ENCODE peak calls at places on chromosomes 5 and 9, in eight cellular contexts. G is heart right ventricle, O is heart left ventricle, K is neural crest cell, A is kidney epithelial cell, R is foreskin fibroblast, P is brain microvascular endothelial cell, W is MCF 10A. C is an unnamed sample.

GRCh38 chr9:117377046-117377445 is 37.8 kb downstream of the ASTN2 start:
- DNase-seq in G (no peak), O (no peak), K (no peak), A (no peak), R (no peak), P (no peak), W (no peak), C (no peak)

GRCh38 chr9:31573561-31573960 is 810.9 kb upstream of the ACO1 start:
- DNase-seq in G (no peak), O (no peak), K (no peak), A (no peak), R (no peak), P (no peak), W (no peak), C (no peak)

GRCh38 chr9:101387871-101388506 is 3.2 kb upstream of the BAAT start:
- DNase-seq in G (no peak), O (no peak), K (no peak), A (peak; percentile 16), R (no peak), P (peak; percentile 49), W (peak; percentile 56), C (no peak)

GRCh38 chr9:112764344-112764743 is 13.8 kb downstream of the SNX30 start:
- DNase-seq in G (no peak), O (no peak), K (no peak), A (peak; percentile 65), R (peak; percentile 65), P (peak; percentile 38), W (no peak), C (no peak)

GRCh38 chr5:153490124-153491085 is at the start of gene GRIA1:
- DNase-seq in G (no peak), O (no peak), K (peak; percentile 13), A (no peak), R (peak; percentile 30), P (no peak), W (no peak), C (no peak)

GRCh38 chr9:18396102-18396728 is 77.7 kb upstream of the ADAMTSL1 start:
- DNase-seq in G (no peak), O (no peak), K (no peak), A (no peak), R (no peak), P (peak; percentile 30), W (peak; percentile 45), C (no peak)

GRCh38 chr9:126317513-126317912 is 9.1 kb upstream of the MVB12B start:
- DNase-seq in G (no peak), O (no peak), K (no peak), A (no peak), R (no peak), P (no peak), W (no peak), C (no peak)

GRCh38 chr5:177432143-177432904 is 5.8 kb downstream of the GRK6 start:
- DNase-seq in G (peak; percentile 28), O (peak; percentile 76), K (no peak), A (no peak), R (no peak), P (no peak), W (no peak), C (no peak)

GRCh38 chr9:134494273-134494815 is 147.3 kb upstream of the COL5A1 start:
- DNase-seq in G (no peak), O (no peak), K (no peak), A (no peak), R (no peak), P (no peak), W (no peak), C (no peak)

GRCh38 chr5:115842952-115843351 is 1.2 kb downstream of the AP3S1 start:
- DNase-seq in G (no peak), O (no peak), K (no peak), A (no peak), R (no peak), P (no peak), W (peak; percentile 33), C (no peak)

GRCh38 chr5:115840825-115841224 is 540 bp downstream of the ATG12 start:
- DNase-seq in G (no peak), O (no peak), K (no peak), A (no peak), R (no peak), P (no peak), W (no peak), C (no peak)

GRCh38 chr5:115841382-115842088 is at the start of the genes AP3S1 and ATG12:
- DNase-seq in G (peak; percentile 92), O (peak; percentile 95), K (peak; percentile 77), A (peak; percentile 59), R (peak; percentile 90), P (peak; percentile 89), W (peak; percentile 94), C (peak; percentile 69)

GRCh38 chr5:115843444-115844130 is 1.9 kb downstream of the AP3S1 start:
- DNase-seq in G (peak; percentile 14), O (no peak), K (no peak), A (no peak), R (no peak), P (no peak), W (no peak), C (no peak)

GRCh38 chr5:115842089-115842881 is 550 bp downstream of the AP3S1 start:
- DNase-seq in G (no peak), O (peak; percentile 72), K (peak; percentile 71), A (no peak), R (no peak), P (no peak), W (peak; percentile 33), C (no peak)
- TF ChIP-seq CTCF in G (peak; percentile 13), O (no peak), K (peak; percentile 35), A (peak; percentile 9), R (peak; percentile 4), P (peak; percentile 13), W (peak; percentile 8), C (no peak)

DNA sequence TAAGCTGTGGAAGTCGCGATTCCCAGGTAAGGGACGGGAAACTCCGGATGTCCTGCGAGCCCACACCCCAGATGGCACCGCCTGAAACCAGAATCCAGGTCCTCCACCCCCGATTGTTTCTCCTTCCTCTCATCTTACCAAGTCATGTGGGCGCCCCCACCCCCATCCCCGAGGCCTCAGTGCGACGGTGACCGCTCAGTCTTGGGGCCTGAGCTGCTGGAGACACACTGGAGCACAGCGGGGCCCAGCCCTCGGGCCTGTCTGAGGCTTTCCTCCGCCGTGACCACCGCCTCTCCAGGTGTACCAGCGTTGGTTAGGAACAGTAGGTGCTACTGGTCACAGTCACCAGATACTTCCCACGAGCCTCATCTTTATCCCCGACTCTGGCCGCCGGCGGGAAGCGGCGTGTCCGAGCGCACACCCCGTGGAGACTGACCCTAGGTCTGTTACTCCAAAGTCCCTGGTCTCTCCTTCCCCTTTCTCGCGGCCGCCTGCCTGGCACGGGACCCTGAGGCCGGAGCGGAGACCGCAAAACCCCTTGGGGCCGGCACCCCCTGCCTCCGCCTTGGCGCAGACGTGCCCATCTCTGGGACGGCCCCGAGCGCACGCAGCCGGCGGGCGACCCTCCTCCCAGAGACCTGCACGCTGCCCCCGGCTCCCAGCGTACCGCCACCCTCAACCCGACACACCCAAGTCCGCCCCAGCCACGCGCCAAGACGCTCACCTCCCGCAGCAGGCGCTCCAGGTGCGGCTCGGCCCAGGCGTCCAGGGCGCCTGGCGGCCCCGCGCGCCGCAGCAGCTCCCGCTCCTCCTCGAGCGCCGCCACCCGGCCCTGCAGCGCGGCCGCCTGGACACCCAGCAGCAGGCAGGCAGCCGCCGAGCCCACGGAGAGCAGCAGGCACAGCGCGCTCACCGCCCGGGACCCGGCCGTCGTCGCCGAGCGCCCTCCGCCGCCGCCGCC is 733 bp downstream of the COL23A1 start:
- DNase-seq in G (no peak), O (no peak), K (peak; percentile 43), A (no peak), R (peak; percentile 25), P (no peak), W (no peak), C (no peak)
- TF ChIP-seq CTCF in G (no peak), O (no peak), K (peak; percentile 37), A (no peak), R (no peak), P (no peak), W (no peak), C (no peak)

GRCh38 chr5:5360878-5361520 is 61.5 kb upstream of the ICE1 start:
- DNase-seq in G (no peak), O (no peak), K (peak; percentile 22), A (no peak), R (no peak), P (no peak), W (no peak), C (no peak)

GRCh38 chr5:5364932-5365331 is 57.5 kb upstream of the ICE1 start:
- DNase-seq in G (no peak), O (no peak), K (no peak), A (no peak), R (no peak), P (no peak), W (no peak), C (no peak)

GRCh38 chr5:5360363-5360762 is 62.1 kb upstream of the ICE1 start:
- DNase-seq in G (no peak), O (no peak), K (no peak), A (no peak), R (no peak), P (no peak), W (no peak), C (no peak)

GRCh38 chr5:5359623-5360022 is 62.9 kb upstream of the ICE1 start:
- DNase-seq in G (no peak), O (no peak), K (no peak), A (no peak), R (no peak), P (no peak), W (no peak), C (no peak)

DNA sequence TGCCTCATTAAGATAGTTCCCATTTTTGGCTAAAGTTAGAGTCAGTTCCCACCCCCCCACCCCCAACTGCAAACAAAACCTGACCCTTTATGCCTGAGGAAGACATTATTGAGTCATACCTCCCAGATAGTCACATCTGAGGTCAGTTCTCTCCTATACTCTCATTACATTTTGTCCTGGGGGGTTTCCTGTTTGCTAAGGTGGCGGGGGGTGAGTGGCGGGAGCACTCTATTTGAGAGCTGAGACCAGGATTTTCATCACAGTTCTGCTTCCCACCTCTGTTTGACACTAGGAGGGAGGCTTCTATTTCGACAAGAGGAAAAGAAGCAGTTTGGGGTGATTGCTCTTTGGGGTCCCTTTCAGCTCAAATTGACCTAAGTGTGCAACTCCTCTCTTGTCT is 59.4 kb upstream of the ICE1 start:
- DNase-seq in G (no peak), O (no peak), K (no peak), A (no peak), R (no peak), P (no peak), W (no peak), C (no peak)
- TF ChIP-seq CTCF in G (no peak), O (no peak), K (no peak), A (no peak), R (no peak), P (no peak), W (no peak), C (no peak)

GRCh38 chr5:59506285-59506877 is 387.1 kb downstream of the PDE4D start:
- DNase-seq in G (no peak), O (no peak), K (no peak), A (no peak), R (no peak), P (no peak), W (peak; percentile 27), C (no peak)
- TF ChIP-seq CTCF in G (peak; percentile 59), O (peak; percentile 65), K (peak; percentile 78), A (peak; percentile 18), R (no peak), P (peak; percentile 21), W (peak; percentile 60), C (no peak)

C was measured in omental fat pad.